ENCODE peak calls at places on chromosomes 1 and 21, in six cellular contexts. One of them, this sample, is unnamed.

GRCh38 chr1:230283678-230284077 is 142.5 kb downstream of the PGBD5 start:
- DNase-seq in neuronal stem cell: no peak
- DNase-seq in mesendoderm: no peak
- DNase-seq in H1: no peak
- DNase-seq in mesenchymal stem cell: no peak
- DNase-seq in IMR-90: no peak
- DNase-seq in this sample: no peak

GRCh38 chr1:39104158-39105060 is 78.3 kb downstream of the NDUFS5 start:
- DNase-seq in neuronal stem cell: no peak
- DNase-seq in mesendoderm: peak; percentile 74
- DNase-seq in H1: peak; percentile 66
- DNase-seq in mesenchymal stem cell: peak; percentile 69
- DNase-seq in IMR-90: no peak
- DNase-seq in this sample: peak; percentile 54

GRCh38 chr1:41735587-41736290 is 183.0 kb downstream of the HIVEP3 start:
- DNase-seq in neuronal stem cell: peak; percentile 11
- DNase-seq in mesendoderm: peak; percentile 13
- DNase-seq in H1: no peak
- DNase-seq in mesenchymal stem cell: no peak
- DNase-seq in IMR-90: no peak
- DNase-seq in this sample: no peak

GRCh38 chr1:101185421-101185820 is 51.4 kb upstream of the S1PR1 start:
- DNase-seq in neuronal stem cell: no peak
- DNase-seq in mesendoderm: no peak
- DNase-seq in H1: no peak
- DNase-seq in mesenchymal stem cell: no peak
- DNase-seq in IMR-90: peak; percentile 62
- DNase-seq in this sample: no peak

GRCh38 chr1:190320952-190321351 is 156.7 kb downstream of the BRINP3 start:
- DNase-seq in neuronal stem cell: peak; percentile 14
- DNase-seq in mesendoderm: peak; percentile 36
- DNase-seq in H1: no peak
- DNase-seq in mesenchymal stem cell: peak; percentile 1
- DNase-seq in IMR-90: peak; percentile 63
- DNase-seq in this sample: no peak

GRCh38 chr1:207845109-207845508 is 65.8 kb downstream of the CD34 start:
- DNase-seq in neuronal stem cell: no peak
- DNase-seq in mesendoderm: no peak
- DNase-seq in H1: no peak
- DNase-seq in mesenchymal stem cell: no peak
- DNase-seq in IMR-90: no peak
- DNase-seq in this sample: no peak

GRCh38 chr1:29444782-29445325 is 208.5 kb downstream of the PTPRU start:
- DNase-seq in neuronal stem cell: no peak
- DNase-seq in mesendoderm: no peak
- DNase-seq in H1: no peak
- DNase-seq in mesenchymal stem cell: no peak
- DNase-seq in IMR-90: no peak
- DNase-seq in this sample: peak; percentile 10

GRCh38 chr1:71792264-71792663 is 490.1 kb downstream of the NEGR1 start:
- DNase-seq in neuronal stem cell: no peak
- DNase-seq in mesendoderm: no peak
- DNase-seq in H1: no peak
- DNase-seq in mesenchymal stem cell: no peak
- DNase-seq in IMR-90: no peak
- DNase-seq in this sample: no peak

GRCh38 chr1:147723691-147724323 is 36.6 kb downstream of the GJA5 start:
- DNase-seq in neuronal stem cell: peak; percentile 51
- DNase-seq in mesendoderm: peak; percentile 94
- DNase-seq in H1: peak; percentile 61
- DNase-seq in mesenchymal stem cell: peak; percentile 18
- DNase-seq in IMR-90: no peak
- DNase-seq in this sample: peak; percentile 82

GRCh38 chr21:46439906-46440305 is 18.8 kb upstream of the DIP2A start:
- DNase-seq in neuronal stem cell: no peak
- DNase-seq in mesendoderm: no peak
- DNase-seq in H1: no peak
- DNase-seq in mesenchymal stem cell: no peak
- DNase-seq in IMR-90: no peak
- DNase-seq in this sample: no peak

GRCh38 chr1:182604128-182604834 is at the start of gene RGS16:
- DNase-seq in neuronal stem cell: peak; percentile 75
- DNase-seq in mesendoderm: peak; percentile 94
- DNase-seq in H1: peak; percentile 95
- DNase-seq in mesenchymal stem cell: peak; percentile 78
- DNase-seq in IMR-90: peak; percentile 62
- DNase-seq in this sample: peak; percentile 96

GRCh38 chr1:150995896-150996295 is 10.8 kb downstream of the MINDY1 start:
- DNase-seq in neuronal stem cell: no peak
- DNase-seq in mesendoderm: peak; percentile 69
- DNase-seq in H1: peak; percentile 81
- DNase-seq in mesenchymal stem cell: peak; percentile 70
- DNase-seq in IMR-90: no peak
- DNase-seq in this sample: peak; percentile 62

GRCh38 chr1:42941640-42942330 is 16.9 kb downstream of the SLC2A1 start:
- DNase-seq in neuronal stem cell: no peak
- DNase-seq in mesendoderm: peak; percentile 72
- DNase-seq in H1: no peak
- DNase-seq in mesenchymal stem cell: peak; percentile 90
- DNase-seq in IMR-90: peak; percentile 82
- DNase-seq in this sample: no peak

GRCh38 chr21:31008355-31008754 is 29.9 kb downstream of the KRTAP19-8 start:
- DNase-seq in neuronal stem cell: no peak
- DNase-seq in mesendoderm: no peak
- DNase-seq in H1: no peak
- DNase-seq in mesenchymal stem cell: no peak
- DNase-seq in IMR-90: no peak
- DNase-seq in this sample: no peak

GRCh38 chr1:158941317-158941716 is 10.0 kb downstream of the PYHIN1 start:
- DNase-seq in neuronal stem cell: no peak
- DNase-seq in mesendoderm: no peak
- DNase-seq in H1: no peak
- DNase-seq in mesenchymal stem cell: no peak
- DNase-seq in IMR-90: no peak
- DNase-seq in this sample: no peak

GRCh38 chr1:7940745-7941436 is at the start of gene TNFRSF9:
- DNase-seq in neuronal stem cell: no peak
- DNase-seq in mesendoderm: peak; percentile 14
- DNase-seq in H1: no peak
- DNase-seq in mesenchymal stem cell: peak; percentile 86
- DNase-seq in IMR-90: peak; percentile 54
- DNase-seq in this sample: no peak

GRCh38 chr1:3547055-3548005 is 64.0 kb downstream of the MEGF6 start:
- DNase-seq in neuronal stem cell: no peak
- DNase-seq in mesendoderm: peak; percentile 63
- DNase-seq in H1: no peak
- DNase-seq in mesenchymal stem cell: no peak
- DNase-seq in IMR-90: no peak
- DNase-seq in this sample: peak; percentile 52

GRCh38 chr1:156504821-156505678 is 4.5 kb upstream of the MEF2D start:
- DNase-seq in neuronal stem cell: peak; percentile 91
- DNase-seq in mesendoderm: peak; percentile 99
- DNase-seq in H1: peak; percentile 95
- DNase-seq in mesenchymal stem cell: peak; percentile 99
- DNase-seq in IMR-90: peak; percentile 99
- DNase-seq in this sample: peak; percentile 98

GRCh38 chr1:187476671-187477070 is 647.9 kb downstream of the PLA2G4A start:
- DNase-seq in neuronal stem cell: no peak
- DNase-seq in mesendoderm: no peak
- DNase-seq in H1: no peak
- DNase-seq in mesenchymal stem cell: peak; percentile 19
- DNase-seq in IMR-90: peak; percentile 20
- DNase-seq in this sample: no peak

GRCh38 chr1:170660281-170660713 is 3.6 kb upstream of the PRRX1 start:
- DNase-seq in neuronal stem cell: no peak
- DNase-seq in mesendoderm: peak; percentile 58
- DNase-seq in H1: peak; percentile 58
- DNase-seq in mesenchymal stem cell: no peak
- DNase-seq in IMR-90: no peak
- DNase-seq in this sample: peak; percentile 48

GRCh38 chr1:75539230-75540116 is 71.4 kb downstream of the SLC44A5 start:
- DNase-seq in neuronal stem cell: no peak
- DNase-seq in mesendoderm: no peak
- DNase-seq in H1: no peak
- DNase-seq in mesenchymal stem cell: peak; percentile 51
- DNase-seq in IMR-90: no peak
- DNase-seq in this sample: no peak

GRCh38 chr1:235317179-235317578 is 10.8 kb downstream of the ARID4B start:
- DNase-seq in neuronal stem cell: no peak
- DNase-seq in mesendoderm: no peak
- DNase-seq in H1: no peak
- DNase-seq in mesenchymal stem cell: no peak
- DNase-seq in IMR-90: no peak
- DNase-seq in this sample: no peak

GRCh38 chr1:182617734-182618288 is 13.6 kb upstream of the RGS16 start:
- DNase-seq in neuronal stem cell: no peak
- DNase-seq in mesendoderm: peak; percentile 92
- DNase-seq in H1: no peak
- DNase-seq in mesenchymal stem cell: peak; percentile 58
- DNase-seq in IMR-90: peak; percentile 10
- DNase-seq in this sample: no peak

GRCh38 chr1:156970017-156970416 is 49.6 kb downstream of the LRRC71 start:
- DNase-seq in neuronal stem cell: no peak
- DNase-seq in mesendoderm: no peak
- DNase-seq in H1: no peak
- DNase-seq in mesenchymal stem cell: peak; percentile 6
- DNase-seq in IMR-90: peak; percentile 4
- DNase-seq in this sample: no peak

GRCh38 chr21:15462092-15462491 is 267.7 kb upstream of the USP25 start:
- DNase-seq in neuronal stem cell: no peak
- DNase-seq in mesendoderm: no peak
- DNase-seq in H1: no peak
- DNase-seq in mesenchymal stem cell: no peak
- DNase-seq in IMR-90: no peak
- DNase-seq in this sample: no peak

DNA sequence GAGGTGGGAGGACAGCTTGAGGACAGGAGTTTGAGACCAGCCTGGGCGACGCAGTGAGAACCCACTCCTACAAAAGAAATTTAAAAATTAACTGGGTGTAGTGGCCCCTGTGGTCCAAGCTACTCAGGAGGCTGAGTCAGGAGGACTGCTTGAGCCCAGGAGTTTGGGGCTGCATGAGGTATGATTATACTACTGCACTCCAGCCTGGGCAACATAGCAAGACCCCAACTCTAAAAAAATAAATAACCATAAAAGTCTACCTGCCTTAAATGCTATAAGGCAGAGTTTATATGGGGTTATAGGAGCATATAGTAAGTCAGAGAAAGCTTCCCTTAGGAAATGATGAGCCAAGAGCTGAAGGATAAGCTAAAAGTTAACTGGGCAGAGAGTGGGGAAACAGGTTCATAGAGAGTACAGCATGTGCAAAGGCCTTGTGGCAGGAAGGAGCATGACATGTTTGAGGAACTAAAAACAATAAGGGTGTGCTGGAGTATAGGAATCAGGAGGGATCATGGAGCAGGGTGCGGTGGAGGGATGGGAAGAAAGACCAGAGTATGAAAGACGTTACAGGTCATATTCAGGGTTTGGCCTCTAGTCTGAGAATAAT is 68.3 kb downstream of the ADSS2 start:
- DNase-seq in neuronal stem cell: no peak
- DNase-seq in mesendoderm: no peak
- DNase-seq in H1: peak; percentile 13
- DNase-seq in mesenchymal stem cell: no peak
- DNase-seq in IMR-90: no peak
- DNase-seq in this sample: no peak
- H3K23ac ChIP-seq in neuronal stem cell: no peak overlapping the region
- H3K23ac ChIP-seq in mesendoderm: no peak overlapping the region
- H3K23ac ChIP-seq in H1: no peak overlapping the region
- H3K23ac ChIP-seq in mesenchymal stem cell: no peak overlapping the region
- H3K23ac ChIP-seq in IMR-90: no peak overlapping the region
- H3K23ac ChIP-seq in this sample: no peak overlapping the region

GRCh38 chr21:42068592-42068991 is 2.5 kb upstream of the UMODL1 start:
- DNase-seq in neuronal stem cell: no peak
- DNase-seq in mesendoderm: no peak
- DNase-seq in H1: no peak
- DNase-seq in mesenchymal stem cell: no peak
- DNase-seq in IMR-90: no peak
- DNase-seq in this sample: no peak
- H3K23ac ChIP-seq in neuronal stem cell: peak overlapping the region; percentile 76
- H3K23ac ChIP-seq in mesendoderm: peak overlapping the region; percentile 73
- H3K23ac ChIP-seq in H1: no peak overlapping the region
- H3K23ac ChIP-seq in mesenchymal stem cell: no peak overlapping the region
- H3K23ac ChIP-seq in IMR-90: no peak overlapping the region
- H3K23ac ChIP-seq in this sample: no peak overlapping the region

DNA sequence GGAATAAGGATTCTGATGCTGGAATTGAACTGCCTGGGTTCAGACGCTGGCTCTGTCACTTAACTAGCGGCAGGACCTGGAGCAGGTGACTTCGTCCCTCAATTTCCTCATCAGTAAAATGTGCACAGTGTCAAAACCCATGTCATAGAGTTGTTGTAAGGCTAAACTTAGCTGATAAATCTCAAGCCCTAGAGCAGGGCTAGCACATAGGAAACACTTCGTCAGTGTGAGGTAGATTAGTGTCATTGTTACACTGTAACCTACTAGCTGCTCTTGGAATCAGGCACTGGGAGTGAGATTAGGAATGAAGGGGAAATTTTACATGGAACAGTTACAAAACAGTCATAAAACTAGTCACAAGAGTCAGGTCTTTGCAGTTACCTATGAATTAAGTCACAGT is 56.1 kb upstream of the ANGPTL1 start:
- DNase-seq in neuronal stem cell: no peak
- DNase-seq in mesendoderm: no peak
- DNase-seq in H1: no peak
- DNase-seq in mesenchymal stem cell: no peak
- DNase-seq in IMR-90: no peak
- DNase-seq in this sample: no peak
- H3K23ac ChIP-seq in neuronal stem cell: no peak overlapping the region
- H3K23ac ChIP-seq in mesendoderm: no peak overlapping the region
- H3K23ac ChIP-seq in H1: no peak overlapping the region
- H3K23ac ChIP-seq in mesenchymal stem cell: no peak overlapping the region
- H3K23ac ChIP-seq in IMR-90: no peak overlapping the region
- H3K23ac ChIP-seq in this sample: no peak overlapping the region

DNA sequence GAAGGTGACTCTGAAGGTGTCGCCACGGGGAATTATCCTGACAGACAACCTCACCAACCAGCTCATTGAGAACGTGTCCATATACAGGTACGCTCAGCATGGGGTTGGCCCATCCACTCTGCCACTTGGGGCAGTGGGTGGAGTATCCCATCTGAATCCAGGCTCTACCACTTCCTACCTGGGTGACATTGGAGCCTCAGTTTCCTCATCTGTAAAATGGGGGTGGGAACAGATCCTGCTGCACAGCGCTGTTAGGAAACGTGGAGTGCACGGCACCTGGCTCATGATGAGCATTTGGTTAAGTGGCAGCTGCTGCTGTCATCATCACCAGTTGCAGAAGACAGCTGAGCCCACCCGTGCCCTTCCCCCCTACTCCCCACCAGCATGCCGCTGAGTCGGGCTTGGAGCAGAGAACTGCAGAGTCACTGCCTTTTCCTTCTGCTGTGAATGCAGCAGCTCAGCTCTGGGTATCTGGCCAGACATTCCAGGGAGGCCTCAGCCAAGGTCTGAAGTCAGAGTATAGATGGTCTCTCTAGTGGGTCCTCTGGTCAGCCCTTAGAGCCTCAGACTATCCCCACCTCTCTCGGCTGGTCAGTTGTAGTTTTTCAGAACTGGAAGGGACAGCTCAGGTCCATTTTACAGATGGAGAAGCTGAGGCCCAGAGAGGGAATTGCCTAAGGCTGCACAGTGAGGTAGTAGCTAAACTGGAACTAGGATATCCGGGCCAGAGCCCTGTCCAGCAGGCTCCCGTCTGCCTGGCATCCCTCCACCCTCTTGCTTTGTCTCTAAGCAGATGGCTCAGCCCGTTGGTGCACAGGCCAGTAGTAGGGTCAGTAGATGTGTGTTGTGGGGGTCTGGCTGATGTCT is 11.7 kb downstream of the LDLRAP1 start:
- DNase-seq in neuronal stem cell: no peak
- DNase-seq in mesendoderm: no peak
- DNase-seq in H1: no peak
- DNase-seq in mesenchymal stem cell: no peak
- DNase-seq in IMR-90: peak; percentile 29
- DNase-seq in this sample: no peak
- H3K23ac ChIP-seq in neuronal stem cell: no peak overlapping the region
- H3K23ac ChIP-seq in mesendoderm: no peak overlapping the region
- H3K23ac ChIP-seq in H1: no peak overlapping the region
- H3K23ac ChIP-seq in mesenchymal stem cell: no peak overlapping the region
- H3K23ac ChIP-seq in IMR-90: no peak overlapping the region
- H3K23ac ChIP-seq in this sample: no peak overlapping the region